ENCODE peak calls at places on chromosome 20, in seven cellular contexts. Q is T-cell; J is foreskin keratinocyte; F is SK-N-SH treated with all-trans-retinoic acid at 6 μM for 48 hours; A is Right ventricle myocardium inferior; W is stimulated activated effector memory CD8-positive, alpha-beta T cell treated with anti-CD3 and anti-CD28 coated beads, Interleukin-12 subunit alpha, Interleukin-12 subunit beta, amount 100 ng/mL, for 72 hours; P is omental fat pad. O is an unnamed sample.

GRCh38 chr20:63525968-63526367 is 5.4 kb downstream of the PPDPF start:
- ATAC-seq in Q (no peak), J (no peak), F (peak; percentile 4), A (no peak), W (no peak), P (no peak), O (no peak)

GRCh38 chr20:50304883-50305635 is 114.4 kb downstream of the CEBPB start:
- ATAC-seq in Q (no peak), J (no peak), F (peak; percentile 10), A (peak; percentile 82), W (peak; percentile 23), P (peak; percentile 31), O (no peak)

GRCh38 chr20:32443386-32443974 is 85.3 kb downstream of the ASXL1 start:
- ATAC-seq in Q (peak; percentile 48), J (no peak), F (no peak), A (no peak), W (no peak), P (no peak), O (no peak)

GRCh38 chr20:59481082-59482018 is 123.0 kb upstream of the PHACTR3 start:
- ATAC-seq in Q (no peak), J (no peak), F (no peak), A (no peak), W (no peak), P (no peak), O (no peak)

GRCh38 chr20:53030061-53030460 is 57.9 kb downstream of the TSHZ2 start:
- ATAC-seq in Q (no peak), J (no peak), F (no peak), A (no peak), W (no peak), P (no peak), O (peak; percentile 41)

GRCh38 chr20:13778827-13779226 is 5.9 kb downstream of the ESF1 start:
- ATAC-seq in Q (no peak), J (no peak), F (no peak), A (no peak), W (no peak), P (no peak), O (no peak)

GRCh38 chr20:58851221-58851968 is 693 bp upstream of the GNAS-AS1 start:
- ATAC-seq in Q (peak; percentile 9), J (no peak), F (no peak), A (no peak), W (peak; percentile 3), P (no peak), O (peak; percentile 17)

GRCh38 chr20:946826-947225 is 30.7 kb upstream of the ANGPT4 start:
- ATAC-seq in Q (no peak), J (no peak), F (no peak), A (no peak), W (no peak), P (no peak), O (no peak)

GRCh38 chr20:63268671-63269439 is 3.8 kb upstream of the ARFGAP1 start:
- ATAC-seq in Q (no peak), J (peak; percentile 53), F (no peak), A (no peak), W (no peak), P (no peak), O (no peak)

GRCh38 chr20:50380697-50381040 is 129.5 kb upstream of the PTPN1 start:
- ATAC-seq in Q (no peak), J (no peak), F (peak; percentile 85), A (no peak), W (no peak), P (no peak), O (no peak)

GRCh38 chr20:46191611-46192010 is 73.5 kb downstream of the CD40 start:
- ATAC-seq in Q (no peak), J (no peak), F (no peak), A (no peak), W (no peak), P (no peak), O (no peak)

GRCh38 chr20:4161447-4162251 is 146.3 kb upstream of the RNF24 start:
- ATAC-seq in Q (peak; percentile 52), J (peak; percentile 63), F (no peak), A (no peak), W (peak; percentile 84), P (no peak), O (peak; percentile 81)

GRCh38 chr20:37956099-37956498 is 53.2 kb downstream of the VSTM2L start:
- ATAC-seq in Q (no peak), J (no peak), F (peak; percentile 27), A (no peak), W (no peak), P (no peak), O (no peak)

O was measured in activated T-helper 17 cell treated with anti-CD3 and anti-CD28 coated beads, Interleukin-2, amount 50 U/mL, for 72 hours.